ENCODE peak calls at places on chromosome 1, in eight cellular contexts. M, R, X, L, C, Q, I and U are unnamed samples.

GRCh38 chr1:70358921-70359564 is 4.5 kb upstream of the ANKRD13C start:
- DNase-seq in I (no peak), M (peak), L (no peak), X (no peak), R (no peak), C (no peak), Q (no peak), U (no peak)

GRCh38 chr1:225610539-225610938 is 42.4 kb downstream of the ENAH start:
- DNase-seq in X (no peak), Q (no peak), R (no peak), L (no peak), M (no peak), I (no peak), C (no peak), U (no peak)

GRCh38 chr1:35795295-35795694 is 12.5 kb upstream of the AGO4 start:
- DNase-seq in I (no peak), Q (no peak), C (no peak), X (no peak), R (no peak), L (no peak), M (no peak), U (no peak)

GRCh38 chr1:32981003-32981909 is 16.6 kb upstream of the RNF19B start:
- DNase-seq in Q (no peak), R (peak), C (peak), I (peak), L (peak), M (peak), X (peak), U (no peak)

GRCh38 chr1:63623952-63624351 is 30.7 kb downstream of the PGM1 start:
- DNase-seq in L (no peak), C (no peak), M (no peak), I (no peak), R (no peak), Q (no peak), X (no peak), U (no peak)

GRCh38 chr1:109185357-109185756 is 28.4 kb upstream of the SARS1 start:
- DNase-seq in X (no peak), C (peak), I (no peak), Q (no peak), R (no peak), L (no peak), M (peak), U (no peak)

GRCh38 chr1:169933999-169934725 is 40.5 kb upstream of the SCYL3 start:
- DNase-seq in X (no peak), M (peak), I (peak), C (no peak), L (no peak), Q (no peak), R (peak), U (no peak)

GRCh38 chr1:199759268-199759724 is 268.2 kb upstream of the NR5A2 start:
- DNase-seq in I (peak), L (no peak), M (peak), X (peak), Q (no peak), C (no peak), R (peak), U (no peak)

GRCh38 chr1:209080170-209080781 is 503.2 kb upstream of the CAMK1G start:
- DNase-seq in Q (no peak), C (no peak), R (peak), M (peak), L (no peak), X (peak), I (no peak), U (no peak)

GRCh38 chr1:12621346-12622320 is 3.6 kb upstream of the DHRS3 start:
- DNase-seq in L (no peak), M (no peak), R (no peak), Q (no peak), X (no peak), C (no peak), I (peak), U (peak)

GRCh38 chr1:33361553-33362262 is 40.8 kb upstream of the A3GALT2 start:
- DNase-seq in M (no peak), L (no peak), Q (no peak), I (peak), R (no peak), C (no peak), X (no peak), U (no peak)

GRCh38 chr1:211507365-211507764 is 15.4 kb upstream of the RD3 start:
- DNase-seq in C (no peak), R (no peak), X (no peak), L (no peak), M (no peak), I (no peak), Q (no peak), U (no peak)

GRCh38 chr1:91754348-91754747 is 131.6 kb downstream of the TGFBR3 start:
- DNase-seq in I (no peak), M (peak), L (no peak), Q (no peak), R (peak), X (no peak), C (no peak), U (no peak)